ENCODE peak calls at places on chromosomes 1 and 21, in six cellular contexts. D is heart left ventricle, Q is Panc1, P is lower lobe of right lung, G is endodermal cell, W is breast epithelium. Z is an unnamed sample. For H3K4me1, the result is how much of the 10 kb centered on the place peaks cover.

GRCh38 chr1:93798301-93798700 is 80.7 kb downstream of the DNTTIP2 start:
- DNase-seq in W (no peak), P (no peak), G (peak), D (no peak), Q (no peak), Z (no peak)

GRCh38 chr1:155078496-155079209 is at the start of gene EFNA3:
- DNase-seq in P (peak), W (peak), G (peak), D (peak), Q (no peak), Z (peak)

GRCh38 chr1:156599811-156600210 is 1.5 kb downstream of the GPATCH4 start:
- DNase-seq in W (no peak), Q (no peak), P (no peak), G (no peak), D (no peak), Z (no peak)

GRCh38 chr1:17826165-17826488 is 71.0 kb downstream of the ACTL8 start:
- DNase-seq in W (no peak), D (peak), G (peak), P (peak), Q (no peak), Z (no peak)

GRCh38 chr1:72280714-72281113 is 1.6 kb downstream of the NEGR1 start:
- DNase-seq in P (no peak), W (no peak), Q (no peak), D (no peak), G (no peak), Z (no peak)

GRCh38 chr1:225972344-225973152 is 26.6 kb downstream of the SDE2 start:
- DNase-seq in W (no peak), Q (no peak), P (no peak), D (no peak), G (no peak), Z (no peak)

GRCh38 chr1:94714552-94714951 is 105.6 kb upstream of the SLC44A3 start:
- DNase-seq in W (no peak), G (no peak), P (no peak), Q (no peak), D (no peak), Z (no peak)

GRCh38 chr1:18711561-18712253 is 81.1 kb downstream of the PAX7 start:
- DNase-seq in W (no peak), Q (no peak), G (no peak), P (no peak), D (no peak), Z (no peak)

GRCh38 chr1:110636149-110636935 is 30.2 kb upstream of the KCNA2 start:
- DNase-seq in P (no peak), W (no peak), D (no peak), G (no peak), Q (no peak), Z (no peak)

GRCh38 chr21:39628380-39628779 is 15.6 kb downstream of the B3GALT5 start:
- DNase-seq in W (no peak), Q (no peak), P (no peak), D (no peak), G (no peak), Z (no peak)

GRCh38 chr1:12424150-12424549 is 193.9 kb downstream of the DHRS3 start:
- DNase-seq in G (no peak), D (no peak), W (no peak), Q (no peak), P (no peak), Z (no peak)

GRCh38 chr1:190444464-190444863 is 33.2 kb downstream of the BRINP3 start:
- DNase-seq in G (peak), P (no peak), D (no peak), Q (no peak), W (no peak), Z (no peak)

GRCh38 chr1:60279798-60280197 is 206.2 kb upstream of the C1orf87 start:
- DNase-seq in Q (no peak), P (no peak), W (no peak), G (no peak), D (no peak), Z (no peak)

GRCh38 chr1:116708255-116708900 is 40.8 kb upstream of the IGSF3 start:
- DNase-seq in P (no peak), Q (no peak), G (peak), D (no peak), W (peak), Z (no peak)

GRCh38 chr1:232328496-232329102 is 301.3 kb downstream of the SIPA1L2 start:
- DNase-seq in G (no peak), P (no peak), Q (no peak), D (no peak), W (no peak), Z (no peak)

GRCh38 chr1:86704972-86705632 is 726 bp downstream of the SH3GLB1 start:
- DNase-seq in W (peak), Q (no peak), G (no peak), D (peak), P (peak), Z (peak)

GRCh38 chr1:221230605-221231004 is 351.4 kb downstream of the HLX start:
- DNase-seq in D (peak), W (no peak), P (no peak), Q (no peak), G (no peak), Z (no peak)

GRCh38 chr1:224542783-224543440 is 73.2 kb upstream of the CNIH3 start:
- DNase-seq in Q (no peak), D (no peak), G (no peak), P (no peak), W (no peak), Z (no peak)

DNA sequence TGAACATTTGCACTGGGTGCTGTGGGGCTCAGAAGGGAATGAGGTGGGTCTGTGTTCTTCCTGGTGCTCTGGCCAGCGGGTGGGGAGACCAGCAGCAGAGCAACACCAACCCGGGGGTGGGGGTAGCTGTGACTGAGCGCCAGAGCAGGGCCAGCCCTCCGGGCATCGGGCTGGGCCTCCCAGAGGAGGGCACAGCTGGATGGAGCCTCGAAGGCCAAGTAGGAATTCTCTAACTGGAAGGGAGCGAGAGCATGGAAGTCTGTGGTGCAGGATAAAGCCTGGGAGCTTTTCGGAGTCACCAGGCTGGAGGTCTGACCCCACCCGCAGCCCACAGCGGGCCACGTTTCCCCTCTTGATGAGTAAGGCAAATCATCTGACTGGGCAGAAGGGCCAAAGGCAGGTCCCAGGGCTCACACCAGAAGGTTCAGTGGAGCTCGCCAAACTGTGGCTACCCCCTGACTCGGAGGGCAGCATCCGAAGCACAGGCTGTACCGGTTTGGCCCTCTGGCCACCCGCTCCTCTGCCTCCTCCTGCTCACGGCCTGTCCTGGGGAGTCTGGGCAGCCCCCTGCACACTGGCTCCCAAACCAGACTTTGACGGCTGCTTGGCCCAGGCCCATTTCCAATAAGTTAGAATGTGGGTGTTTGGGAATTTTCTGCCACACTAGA is 18.8 kb downstream of the SLC1A7 start:
- DNase-seq in P (peak), W (peak), Q (no peak), D (peak), G (no peak), Z (peak)
- H3K27ac ChIP-seq in P (peak), W (peak), Q (no peak), D (peak), G (no peak), Z (peak)

GRCh38 chr1:58783993-58784757 is at the start of gene JUN:
- DNase-seq in Q (peak), P (peak), W (peak), D (peak), G (peak), Z (peak)

GRCh38 chr1:58781541-58782307 is 2.1 kb downstream of the JUN start:
- DNase-seq in Q (no peak), W (peak), P (peak), D (peak), G (peak), Z (peak)

GRCh38 chr1:58783090-58783992 is 506 bp downstream of the JUN start:
- DNase-seq in Q (no peak), P (peak), W (peak), G (peak), D (peak), Z (peak)

GRCh38 chr1:58780586-58781452 is 3.0 kb downstream of the JUN start:
- DNase-seq in G (no peak), P (no peak), D (no peak), Q (no peak), W (peak), Z (no peak)

GRCh38 chr1:58782308-58783089 is 1.3 kb downstream of the JUN start:
- DNase-seq in Q (no peak), P (peak), D (peak), W (peak), G (peak), Z (peak)
- TF ChIP-seq CTCF in Q (peak), P (peak), D (peak), W (no peak), G (no peak), Z (no peak)

DNA sequence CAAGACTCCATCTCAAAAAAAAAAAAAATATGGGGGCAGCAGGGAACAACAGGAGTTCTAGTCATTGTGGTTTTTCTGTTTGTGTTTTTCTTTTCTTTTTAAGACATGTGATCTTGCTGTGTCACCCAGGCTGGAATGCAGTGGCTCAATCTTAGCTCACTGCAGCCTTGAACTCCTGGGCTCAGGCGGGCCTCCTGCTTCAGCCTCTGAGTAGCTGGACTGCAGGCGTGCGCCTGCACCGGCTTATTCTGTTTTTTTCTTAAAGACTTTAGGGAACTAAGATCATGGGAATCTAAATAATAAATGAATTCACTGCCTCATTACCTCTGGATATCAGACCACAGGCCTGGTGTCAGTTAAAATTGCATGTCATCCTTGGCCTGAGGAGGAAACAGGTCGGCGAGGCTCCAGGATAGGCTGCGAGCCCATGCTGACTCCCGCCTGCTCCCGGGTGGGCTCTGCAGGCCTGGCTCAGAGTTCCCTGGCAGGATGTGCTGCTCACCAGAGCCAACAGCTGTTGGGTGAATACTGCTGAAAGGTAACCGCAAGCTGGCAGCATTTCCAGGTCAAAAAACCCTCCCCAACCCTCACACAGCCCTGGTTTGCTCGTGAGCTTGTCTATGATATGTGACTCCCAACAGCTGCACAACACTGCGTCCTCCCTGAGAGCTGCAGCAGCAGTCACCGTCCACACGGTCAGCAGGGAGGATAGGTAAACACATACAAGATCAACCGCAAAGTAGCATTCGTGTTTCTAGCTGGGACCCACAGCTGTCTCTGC is 58.1 kb downstream of the SCCPDH start:
- DNase-seq in D (peak), W (no peak), G (peak), P (no peak), Q (no peak), Z (no peak)
- H3K4me1 ChIP-seq in D (under half), W (under half), G (under half), P (under half), Q (under half), Z (under half)

DNA sequence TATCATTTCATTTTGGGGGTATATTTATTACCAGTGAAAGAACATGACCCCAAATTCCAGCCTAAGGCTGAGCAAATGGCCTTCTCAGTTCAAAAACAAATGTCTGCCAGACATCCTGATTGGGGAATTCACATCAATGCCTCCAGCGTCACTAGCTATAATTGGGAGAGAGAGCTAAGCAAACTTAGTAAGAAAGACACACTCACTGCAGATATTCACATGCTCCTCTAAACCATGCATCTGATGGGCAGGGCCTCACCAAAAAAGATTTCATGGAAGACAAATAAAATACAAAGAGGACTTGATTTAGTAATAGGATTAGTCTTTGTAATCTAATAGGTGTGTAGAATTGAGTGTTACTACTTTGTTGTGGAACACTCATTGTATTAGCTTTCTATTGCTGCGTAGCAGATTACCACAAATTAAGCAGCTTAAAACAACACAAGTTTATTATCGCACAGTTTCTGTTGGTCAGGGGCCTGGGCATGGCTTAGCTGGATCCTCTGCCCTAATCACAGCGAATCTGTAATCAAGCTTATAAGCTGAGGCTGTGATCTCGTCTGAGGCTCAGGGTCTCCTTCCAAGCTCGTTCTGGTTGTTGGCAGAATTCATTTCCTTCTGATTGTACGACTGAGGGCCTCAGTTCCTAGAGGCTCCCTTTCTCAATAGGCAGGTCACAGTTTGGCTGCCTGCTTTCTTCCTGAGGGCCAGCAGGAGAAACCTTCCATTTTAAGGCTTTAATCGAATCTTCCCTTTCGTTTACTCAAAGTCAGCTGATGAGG is 243.0 kb downstream of the PBX1 start:
- DNase-seq in P (no peak), G (no peak), Q (no peak), D (no peak), W (no peak), Z (no peak)
- H3K27ac ChIP-seq in P (peak), G (no peak), Q (no peak), D (no peak), W (peak), Z (peak)

GRCh38 chr1:34740161-34740875 is 14.5 kb upstream of the GJB5 start:
- DNase-seq in G (peak), W (no peak), P (no peak), Q (no peak), D (no peak), Z (no peak)

GRCh38 chr1:34739613-34740012 is 15.2 kb upstream of the GJB5 start:
- DNase-seq in G (peak), Q (no peak), D (no peak), W (no peak), P (no peak), Z (no peak)

DNA sequence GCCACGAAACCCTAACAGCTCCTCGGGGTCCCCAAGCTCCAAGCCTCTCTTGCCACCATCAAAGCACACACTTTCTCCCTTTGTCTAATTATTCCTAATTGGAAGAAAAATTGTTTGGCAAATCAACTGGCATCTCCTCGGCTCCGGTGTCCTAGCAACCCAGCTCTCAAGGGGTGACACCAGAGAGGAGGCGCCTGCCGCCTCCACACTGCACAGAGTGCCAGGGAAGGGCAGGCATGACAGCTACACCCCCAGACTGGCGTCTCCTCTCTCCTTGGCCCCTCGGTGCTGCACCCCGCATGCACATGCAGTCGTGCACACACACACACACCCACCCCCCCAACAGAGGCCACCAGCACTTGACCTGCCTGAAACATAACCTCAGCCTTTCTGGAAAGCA is 18.1 kb upstream of the GJB5 start:
- DNase-seq in Q (no peak), G (no peak), D (no peak), P (no peak), W (no peak), Z (no peak)
- TF ChIP-seq CTCF in Q (no peak), G (no peak), D (no peak), P (no peak), W (no peak), Z (no peak)

GRCh38 chr1:164622057-164622840 is 63.3 kb downstream of the PBX1 start:
- DNase-seq in Q (no peak), W (no peak), P (no peak), D (no peak), G (no peak), Z (no peak)
- H3K4me1 ChIP-seq in Q (under half), W (under half), P (under half), D (under half), G (under half), Z (under half)

GRCh38 chr1:243595527-243596206 is 254.4 kb downstream of the AKT3 start:
- DNase-seq in Q (no peak), D (no peak), P (no peak), W (no peak), G (no peak), Z (no peak)

GRCh38 chr1:243594455-243594854 is 255.6 kb downstream of the AKT3 start:
- DNase-seq in Q (no peak), P (no peak), D (no peak), W (no peak), G (no peak), Z (no peak)

GRCh38 chr1:243598433-243598832 is 251.6 kb downstream of the AKT3 start:
- DNase-seq in P (no peak), Q (no peak), G (no peak), D (no peak), W (no peak), Z (no peak)

GRCh38 chr1:243597383-243597782 is 252.7 kb downstream of the AKT3 start:
- DNase-seq in D (no peak), G (no peak), Q (no peak), W (no peak), P (no peak), Z (no peak)

DNA sequence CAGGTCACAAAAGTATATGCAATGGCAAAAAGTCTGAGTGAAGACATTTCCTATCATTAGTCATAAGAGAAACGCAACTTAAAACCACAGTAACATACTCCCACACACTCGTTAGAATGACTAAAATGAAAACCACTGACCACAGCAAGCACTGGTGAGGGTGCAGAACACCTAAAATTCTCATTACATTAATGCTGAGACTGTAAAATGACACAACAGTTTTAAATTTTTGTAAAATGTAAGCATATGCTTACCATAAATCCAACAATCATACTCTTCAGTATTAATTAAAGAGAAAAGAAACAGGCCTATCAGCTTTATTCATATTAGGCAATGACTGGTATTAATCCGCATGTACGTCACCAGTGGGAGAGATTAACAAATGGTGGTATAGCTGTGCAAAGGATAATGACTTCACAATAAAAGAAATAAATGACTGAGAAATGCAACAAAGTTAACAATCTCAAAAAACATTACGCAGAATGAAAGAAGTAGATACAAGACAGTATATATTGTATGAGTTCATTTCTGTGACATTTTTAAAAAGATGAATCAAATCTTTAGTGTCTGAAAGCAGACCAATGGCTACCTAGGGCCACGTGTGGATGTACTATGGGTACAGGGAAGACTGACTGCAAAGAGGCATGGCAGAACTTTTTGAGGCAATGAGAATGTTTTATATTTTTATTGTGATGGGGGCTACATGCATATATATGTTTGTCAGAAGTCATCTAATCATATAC is 253.4 kb downstream of the AKT3 start:
- DNase-seq in G (no peak), D (no peak), Q (no peak), P (no peak), W (no peak), Z (no peak)
- H3K27ac ChIP-seq in G (no peak), D (no peak), Q (no peak), P (no peak), W (no peak), Z (no peak)

DNA sequence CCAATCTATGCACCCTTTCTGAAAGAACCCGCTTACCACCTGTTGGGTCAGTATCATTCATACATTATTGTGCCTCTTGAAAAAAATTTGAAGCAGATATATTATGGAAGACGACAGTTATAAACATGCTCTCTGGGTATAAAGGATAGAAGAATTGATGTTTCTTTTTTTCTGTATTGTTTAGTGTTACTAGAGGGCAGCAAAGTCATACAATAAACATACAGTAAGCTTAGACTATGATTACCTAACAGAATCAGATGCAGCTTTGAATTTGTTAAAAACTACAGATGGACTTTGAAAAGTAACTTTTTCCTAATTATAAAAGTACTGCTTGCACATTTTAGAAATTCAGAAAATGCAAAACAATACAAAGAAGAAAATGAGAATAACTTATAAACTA is 11.1 kb upstream of the PAXBP1 start:
- DNase-seq in Q (no peak), G (no peak), D (no peak), W (no peak), P (no peak), Z (no peak)
- TF ChIP-seq CTCF in Q (peak), G (no peak), D (no peak), W (no peak), P (no peak), Z (no peak)

GRCh38 chr1:30199563-30199962 is 523.8 kb downstream of the MATN1 start:
- DNase-seq in P (no peak), D (no peak), W (no peak), Q (no peak), G (no peak), Z (no peak)
- H3K4me1 ChIP-seq in P (under half), D (under half), W (under half), Q (under half), G (under half), Z (under half)